ENCODE peak calls at places on chromosome 10, in five cellular contexts. T is fibroblast of lung, H is PC-3, F is neural progenitor cell, L is HepG2. U is an unnamed sample.

GRCh38 chr10:77374189-77374656 is 263.4 kb downstream of the KCNMA1 start:
- DNase-seq in T (peak), H (no peak), F (no peak), L (no peak), U (no peak)

GRCh38 chr10:67864560-67865371 is 19.7 kb upstream of the SIRT1 start:
- DNase-seq in T (no peak), H (no peak), F (no peak), L (no peak), U (no peak)

GRCh38 chr10:75739454-75740143 is 308.2 kb downstream of the LRMDA start:
- DNase-seq in T (no peak), H (no peak), F (no peak), L (no peak), U (no peak)

GRCh38 chr10:8056891-8057331 is 2.4 kb downstream of the GATA3 start:
- DNase-seq in T (no peak), H (no peak), F (peak), L (no peak), U (no peak)

GRCh38 chr10:9302142-9302746 is 1247.8 kb downstream of the GATA3 start:
- DNase-seq in T (peak), H (peak), F (peak), L (peak), U (peak)

GRCh38 chr10:21100871-21101514 is 203.9 kb upstream of the NEBL start:
- DNase-seq in T (peak), H (peak), F (no peak), L (no peak), U (peak)

GRCh38 chr10:118207470-118208007 is 134.6 kb downstream of the FAM204A start:
- DNase-seq in T (no peak), H (no peak), F (no peak), L (peak), U (no peak)

GRCh38 chr10:78416031-78416800 is 382.6 kb downstream of the RPS24 start:
- DNase-seq in T (peak), H (peak), F (no peak), L (no peak), U (no peak)

GRCh38 chr10:30630571-30630970 is 1.0 kb upstream of the LYZL2 start:
- DNase-seq in T (peak), H (no peak), F (no peak), L (no peak), U (no peak)

GRCh38 chr10:72242675-72243074 is 26.6 kb upstream of the ASCC1 start:
- DNase-seq in T (peak), H (no peak), F (no peak), L (no peak), U (no peak)

GRCh38 chr10:15144788-15145187 is 23.7 kb downstream of the NMT2 start:
- DNase-seq in T (peak), H (peak), F (no peak), L (no peak), U (no peak)

GRCh38 chr10:53109320-53109719 is 336.7 kb upstream of the MBL2 start:
- DNase-seq in T (no peak), H (peak), F (no peak), L (no peak), U (no peak)

GRCh38 chr10:13945760-13946460 is 359.1 kb downstream of the PRPF18 start:
- DNase-seq in T (peak), H (no peak), F (no peak), L (no peak), U (peak)

GRCh38 chr10:13563481-13564445 is 23.0 kb upstream of the PRPF18 start:
- DNase-seq in T (no peak), H (no peak), F (no peak), L (no peak), U (no peak)

GRCh38 chr10:122630526-122630925 is 69.1 kb downstream of the C10orf120 start:
- DNase-seq in T (no peak), H (no peak), F (no peak), L (no peak), U (no peak)

GRCh38 chr10:86365346-86366032 is 1.1 kb downstream of the GRID1 start:
- DNase-seq in T (no peak), H (no peak), F (peak), L (no peak), U (no peak)

GRCh38 chr10:86364551-86365345 is 1.8 kb downstream of the GRID1 start:
- DNase-seq in T (no peak), H (no peak), F (peak), L (no peak), U (no peak)

GRCh38 chr10:86367339-86367951 is 850 bp upstream of the GRID1 start:
- DNase-seq in T (no peak), H (no peak), F (peak), L (no peak), U (no peak)

GRCh38 chr10:86366902-86367338 is 325 bp upstream of the GRID1 start:
- DNase-seq in T (no peak), H (no peak), F (no peak), L (no peak), U (no peak)

DNA sequence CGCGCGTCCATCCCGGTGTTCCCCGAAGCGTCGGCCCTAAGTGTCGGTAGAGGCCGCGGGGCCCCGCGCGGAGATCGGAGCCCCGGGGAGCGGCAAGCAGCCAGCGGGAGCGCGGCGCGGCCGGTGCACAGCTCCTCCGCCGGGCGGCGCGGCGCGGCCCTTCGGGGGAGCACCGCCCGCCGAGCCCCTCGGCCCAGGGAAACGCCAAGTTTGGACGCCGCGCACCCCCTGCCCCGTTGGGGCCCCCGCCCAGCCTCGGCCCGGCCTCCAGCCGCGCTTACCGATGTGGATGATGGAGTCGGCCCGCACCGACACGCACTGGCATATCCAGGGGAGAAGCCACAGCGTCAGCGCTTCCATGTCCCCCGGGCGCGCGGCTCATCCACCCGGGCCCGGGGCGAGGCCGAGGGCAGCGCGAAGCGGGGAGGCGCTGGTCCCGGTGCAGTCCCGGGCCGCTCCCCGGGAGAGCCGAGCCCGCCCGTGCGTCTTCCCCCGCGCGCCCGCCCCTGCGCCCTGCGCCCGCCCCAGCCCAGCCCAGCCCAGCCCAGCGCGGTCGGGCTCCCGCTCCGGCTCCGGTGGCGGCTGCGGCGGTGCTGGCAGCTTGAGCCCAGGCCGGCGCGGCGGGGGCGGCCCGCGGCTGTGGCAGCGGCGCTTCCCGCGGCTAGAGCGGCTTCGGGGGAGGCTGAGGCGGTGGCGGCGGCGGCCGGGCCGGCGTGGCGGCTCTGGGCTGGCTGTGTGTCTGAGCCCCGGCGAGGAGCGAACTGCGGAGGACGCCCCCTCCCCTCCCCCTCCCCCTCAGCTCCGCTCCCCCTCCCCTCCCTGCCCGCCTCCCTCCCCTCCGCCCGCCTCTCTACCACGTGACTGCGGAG is at the start of gene GRID1:
- DNase-seq in T (no peak), H (no peak), F (peak), L (no peak), U (no peak)
- H2AFZ ChIP-seq in T (no peak), H (no peak), F (peak), L (no peak), U (no peak)

GRCh38 chr10:26567349-26567721 is 129.2 kb downstream of the APBB1IP start:
- DNase-seq in T (no peak), H (no peak), F (no peak), L (no peak), U (no peak)
- TF ChIP-seq EZH2 in T (peak), H (no peak), F (peak), L (no peak), U (no peak)

GRCh38 chr10:132333386-132333785 is 1.4 kb downstream of the LRRC27 start:
- DNase-seq in T (no peak), H (no peak), F (no peak), L (no peak), U (no peak)

GRCh38 chr10:132336064-132336746 is 4.2 kb downstream of the LRRC27 start:
- DNase-seq in T (no peak), H (no peak), F (no peak), L (peak), U (no peak)

GRCh38 chr10:132337019-132337418 is 5.0 kb downstream of the LRRC27 start:
- DNase-seq in T (no peak), H (no peak), F (peak), L (no peak), U (no peak)

GRCh38 chr10:132335189-132336063 is 3.4 kb downstream of the LRRC27 start:
- DNase-seq in T (no peak), H (no peak), F (no peak), L (peak), U (no peak)

GRCh38 chr10:132334883-132335188 is 2.8 kb downstream of the LRRC27 start:
- DNase-seq in T (no peak), H (no peak), F (no peak), L (no peak), U (no peak)
- H2AFZ ChIP-seq in T (no peak), H (no peak), F (no peak), L (no peak), U (no peak)

GRCh38 chr10:5981529-5981928 is 4.2 kb upstream of the IL15RA start:
- DNase-seq in T (no peak), H (no peak), F (no peak), L (no peak), U (no peak)

GRCh38 chr10:5977471-5978370 is at the start of gene IL15RA:
- DNase-seq in T (peak), H (peak), F (peak), L (peak), U (peak)

GRCh38 chr10:5973069-5973468 is 4.3 kb downstream of the IL15RA start:
- DNase-seq in T (no peak), H (no peak), F (no peak), L (no peak), U (no peak)

GRCh38 chr10:5975641-5976473 is 1.5 kb downstream of the IL15RA start:
- DNase-seq in T (peak), H (no peak), F (no peak), L (no peak), U (no peak)

DNA sequence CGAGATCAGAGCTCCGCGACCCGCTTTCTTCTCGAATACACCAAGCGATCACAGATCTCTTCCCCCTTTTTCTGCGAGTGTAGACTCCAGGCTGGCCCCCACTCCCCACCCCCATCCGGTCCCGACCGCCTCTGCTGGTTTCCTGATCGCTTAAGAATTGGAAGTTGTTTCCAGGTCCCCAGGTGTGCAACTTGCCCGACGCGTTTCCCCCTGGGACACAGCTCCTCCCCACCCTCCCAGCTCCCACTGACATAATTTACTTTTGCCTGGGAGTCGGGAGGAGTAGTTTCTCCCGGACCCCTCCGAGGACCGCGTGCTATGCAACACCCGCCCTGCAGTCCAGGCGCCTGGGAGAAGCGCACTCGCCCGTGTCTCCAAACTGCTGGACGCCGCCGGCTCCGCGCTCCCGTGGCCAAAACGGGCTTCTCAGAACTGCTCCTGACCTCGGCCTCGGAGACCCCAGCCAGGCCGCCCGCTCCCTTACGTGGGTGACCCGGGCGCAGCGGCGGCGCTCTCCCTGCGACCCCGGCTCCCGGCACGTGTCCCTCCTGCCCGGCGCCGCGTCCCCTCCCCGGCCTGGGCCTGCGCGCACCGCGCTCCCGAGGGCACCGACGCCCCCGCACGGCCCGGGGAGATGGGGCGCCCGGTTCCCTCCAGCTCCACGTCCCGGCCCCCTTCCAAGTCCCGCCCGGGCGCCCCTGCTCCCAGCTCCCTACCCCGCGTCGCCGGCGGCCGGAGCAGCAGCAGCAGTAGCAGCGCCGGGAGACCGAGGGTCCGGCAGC is 463 bp downstream of the IL15RA start:
- DNase-seq in T (peak), H (peak), F (peak), L (no peak), U (peak)
- TF ChIP-seq EZH2 in T (no peak), H (no peak), F (peak), L (no peak), U (no peak)

GRCh38 chr10:82660983-82661382 is 786.0 kb downstream of the NRG3 start:
- DNase-seq in T (no peak), H (no peak), F (no peak), L (no peak), U (no peak)
- H2AFZ ChIP-seq in T (no peak), H (no peak), F (no peak), L (no peak), U (no peak)

DNA sequence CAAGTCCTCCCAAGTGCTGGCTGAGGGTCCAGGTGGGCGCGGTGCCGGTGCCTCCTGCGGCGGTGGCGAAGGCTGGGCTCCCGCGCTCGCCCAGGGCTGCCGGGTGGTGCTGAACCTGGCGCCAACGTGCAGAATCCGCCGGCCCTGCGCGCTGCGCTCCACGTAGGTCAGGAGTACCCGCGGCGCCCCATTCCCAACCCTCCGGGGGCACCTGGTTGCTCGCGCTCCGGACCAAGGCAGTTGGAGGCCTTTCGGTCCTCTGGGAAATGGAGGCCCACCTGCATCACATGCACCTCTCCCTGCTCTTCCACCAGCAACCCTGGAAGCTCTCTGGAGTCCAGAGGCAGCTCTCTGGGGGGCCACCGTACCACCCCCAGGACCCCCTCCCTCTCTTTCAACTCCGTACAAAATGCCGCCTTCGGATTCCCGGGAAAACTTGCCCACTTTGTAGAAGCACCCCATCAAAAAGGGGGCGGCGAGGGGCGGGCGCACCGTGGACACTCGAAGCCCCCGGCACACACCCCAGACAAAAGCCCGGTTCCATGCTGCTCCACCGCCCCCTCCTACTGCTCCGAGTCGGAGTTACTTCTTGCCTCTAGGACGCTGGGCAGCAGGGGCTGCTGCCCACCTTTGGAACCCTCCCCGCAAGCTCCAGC is 706 bp downstream of the SLC16A9 start:
- DNase-seq in T (no peak), H (peak), F (peak), L (no peak), U (no peak)
- TF ChIP-seq EZH2 in T (no peak), H (no peak), F (peak), L (no peak), U (no peak)